ENCODE peak calls at places on chromosome 1, in nine cellular contexts. O, Y, N, D, U, P, Z, B and F are unnamed samples. For H3K9me3, the result is how much of the 10 kb centered on the place peaks cover.

GRCh38 chr1:188904201-188904600 is 1573.5 kb downstream of the BRINP3 start:
- DNase-seq in O (no peak), Y (no peak), N (no peak), D (no peak), U (no peak), P (no peak), Z (no peak), B (no peak), F (no peak)

GRCh38 chr1:97070366-97070765 is 348.8 kb downstream of the PTBP2 start:
- DNase-seq in O (no peak), Y (no peak), N (no peak), D (no peak), U (no peak), P (no peak), Z (no peak), B (no peak), F (no peak)

GRCh38 chr1:25031966-25032667 is 102.0 kb upstream of the RUNX3 start:
- DNase-seq in O (peak), Y (no peak), N (peak), D (peak), U (no peak), P (peak), Z (peak), B (peak), F (peak)

GRCh38 chr1:195481293-195481692 is 1126.9 kb downstream of the KCNT2 start:
- DNase-seq in O (no peak), Y (no peak), N (no peak), D (no peak), U (no peak), P (no peak), Z (peak), B (no peak), F (no peak)

GRCh38 chr1:183276386-183276785 is 90.3 kb downstream of the LAMC2 start:
- DNase-seq in O (no peak), Y (no peak), N (no peak), D (no peak), U (no peak), P (no peak), Z (no peak), B (no peak), F (no peak)

GRCh38 chr1:43558346-43558841 is 27.7 kb downstream of the PTPRF start:
- DNase-seq in O (no peak), Y (no peak), N (no peak), D (no peak), U (no peak), P (no peak), Z (no peak), B (no peak), F (no peak)

GRCh38 chr1:9858293-9859035 is 34.7 kb upstream of the CLSTN1 start:
- DNase-seq in O (no peak), Y (no peak), N (no peak), D (no peak), U (no peak), P (no peak), Z (no peak), B (no peak), F (no peak)

GRCh38 chr1:116485976-116486375 is 84.8 kb downstream of the CD58 start:
- DNase-seq in O (no peak), Y (no peak), N (no peak), D (no peak), U (no peak), P (no peak), Z (no peak), B (no peak), F (no peak)

GRCh38 chr1:61434276-61434675 is 290.7 kb downstream of the TM2D1 start:
- DNase-seq in O (no peak), Y (no peak), N (no peak), D (no peak), U (no peak), P (no peak), Z (no peak), B (peak), F (no peak)

GRCh38 chr1:65026235-65026634 is 59.9 kb upstream of the JAK1 start:
- DNase-seq in O (no peak), Y (no peak), N (no peak), D (no peak), U (no peak), P (no peak), Z (no peak), B (no peak), F (no peak)

GRCh38 chr1:222370911-222371717 is 176.8 kb downstream of the HHIPL2 start:
- DNase-seq in O (no peak), Y (no peak), N (no peak), D (no peak), U (no peak), P (no peak), Z (no peak), B (no peak), F (no peak)

GRCh38 chr1:203084588-203085527 is 954 bp downstream of the MYOG start:
- DNase-seq in O (no peak), Y (no peak), N (no peak), D (peak), U (no peak), P (no peak), Z (no peak), B (no peak), F (no peak)

GRCh38 chr1:23558140-23558871 is 995 bp downstream of the ID3 start:
- DNase-seq in O (peak), Y (peak), N (no peak), D (peak), U (no peak), P (no peak), Z (peak), B (no peak), F (peak)

GRCh38 chr1:113694910-113695309 is 64.4 kb downstream of the PHTF1 start:
- DNase-seq in O (no peak), Y (no peak), N (no peak), D (no peak), U (no peak), P (no peak), Z (no peak), B (no peak), F (no peak)

GRCh38 chr1:86823821-86824500 is 90.0 kb downstream of the SELENOF start:
- DNase-seq in O (no peak), Y (no peak), N (no peak), D (no peak), U (no peak), P (no peak), Z (no peak), B (no peak), F (no peak)

GRCh38 chr1:10514490-10515235 is 39.9 kb downstream of the PEX14 start:
- DNase-seq in O (no peak), Y (peak), N (peak), D (no peak), U (no peak), P (no peak), Z (no peak), B (no peak), F (no peak)

GRCh38 chr1:238466459-238466858 is 575.7 kb upstream of the ZP4 start:
- DNase-seq in O (no peak), Y (no peak), N (no peak), D (no peak), U (no peak), P (no peak), Z (no peak), B (no peak), F (no peak)

GRCh38 chr1:179126338-179127060 is 44.6 kb downstream of the TOR3A start:
- DNase-seq in O (peak), Y (no peak), N (no peak), D (no peak), U (peak), P (no peak), Z (no peak), B (no peak), F (no peak)

GRCh38 chr1:114077188-114077587 is 76.5 kb downstream of the SYT6 start:
- DNase-seq in O (no peak), Y (no peak), N (no peak), D (no peak), U (no peak), P (no peak), Z (no peak), B (no peak), F (no peak)

GRCh38 chr1:212528501-212528900 is 80.1 kb upstream of the ATF3 start:
- DNase-seq in O (no peak), Y (no peak), N (no peak), D (no peak), U (no peak), P (no peak), Z (no peak), B (no peak), F (no peak)

GRCh38 chr1:201859424-201859823 is 29.3 kb upstream of the SHISA4 start:
- DNase-seq in O (no peak), Y (no peak), N (no peak), D (no peak), U (no peak), P (no peak), Z (no peak), B (no peak), F (no peak)

GRCh38 chr1:89670168-89670567 is 37.2 kb downstream of the LRRC8C start:
- DNase-seq in O (no peak), Y (no peak), N (peak), D (peak), U (no peak), P (peak), Z (no peak), B (no peak), F (no peak)

GRCh38 chr1:81498370-81499184 is 302.2 kb upstream of the ADGRL2 start:
- DNase-seq in O (no peak), Y (no peak), N (no peak), D (no peak), U (no peak), P (no peak), Z (no peak), B (no peak), F (no peak)

GRCh38 chr1:51316113-51316763 is 14.1 kb downstream of the TTC39A start:
- DNase-seq in O (no peak), Y (no peak), N (no peak), D (no peak), U (no peak), P (no peak), Z (no peak), B (no peak), F (no peak)

DNA sequence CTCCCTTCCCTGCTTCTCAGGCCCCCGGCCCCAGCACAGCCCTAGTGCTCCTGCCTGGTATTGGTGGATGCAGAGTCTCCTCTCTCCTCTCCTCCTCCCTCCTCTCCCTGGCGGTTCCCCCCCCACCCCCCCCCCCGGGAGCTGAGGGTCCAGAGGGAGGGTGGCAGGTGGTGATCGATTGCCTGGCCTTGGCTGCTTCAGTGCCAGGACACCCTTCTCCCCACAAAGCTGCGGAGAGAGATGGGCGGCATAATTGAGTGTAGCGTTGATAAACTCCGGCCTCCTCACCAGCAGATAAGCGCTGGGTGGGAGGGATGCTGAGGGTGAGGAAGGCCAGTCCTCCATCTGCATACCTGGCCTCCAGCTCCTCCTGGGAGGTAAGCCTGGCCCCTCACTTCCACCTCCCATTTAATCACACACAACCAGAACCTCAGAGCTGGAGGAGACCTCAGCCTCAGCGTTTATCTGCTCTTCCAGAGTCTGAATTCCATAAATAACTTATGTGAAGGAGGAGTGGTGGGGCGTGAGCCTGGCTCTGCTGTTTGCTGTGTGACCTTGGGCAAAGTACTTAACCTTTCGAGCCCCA is 60.8 kb downstream of the LRRN2 start:
- DNase-seq in O (no peak), Y (no peak), N (no peak), D (no peak), U (no peak), P (no peak), Z (peak), B (no peak), F (no peak)
- H3K9me3 ChIP-seq in O (under half), Y (under half), N (under half), D (under half), U (under half), P (under half), Z (under half), B (under half), F (under half)

DNA sequence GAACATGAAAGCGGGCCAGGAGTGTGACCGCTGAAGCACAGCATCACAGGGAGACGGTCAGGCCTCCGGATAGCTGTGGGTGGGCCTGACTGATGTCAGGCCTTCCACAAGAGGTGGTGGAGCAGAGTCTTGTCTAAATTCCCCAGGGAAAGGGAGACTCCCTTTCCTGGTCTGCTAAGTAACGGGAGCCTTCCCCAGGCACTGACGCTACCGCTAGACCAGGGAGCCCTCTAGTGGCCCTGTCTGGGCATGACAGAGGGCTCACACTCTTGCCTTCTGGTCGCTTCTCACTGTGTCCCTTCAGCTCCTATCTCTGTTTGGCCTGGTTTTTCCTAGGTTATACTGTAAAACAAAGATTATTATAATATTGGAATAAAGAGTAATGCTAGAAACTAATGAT is 36.5 kb downstream of the ZNF695 start:
- DNase-seq in O (peak), Y (no peak), N (peak), D (peak), U (no peak), P (peak), Z (no peak), B (no peak), F (no peak)
- H3K9me3 ChIP-seq in O (under half), Y (under half), N (under half), D (under half), U (under half), P (under half), Z (under half), B (under half), F (under half)

DNA sequence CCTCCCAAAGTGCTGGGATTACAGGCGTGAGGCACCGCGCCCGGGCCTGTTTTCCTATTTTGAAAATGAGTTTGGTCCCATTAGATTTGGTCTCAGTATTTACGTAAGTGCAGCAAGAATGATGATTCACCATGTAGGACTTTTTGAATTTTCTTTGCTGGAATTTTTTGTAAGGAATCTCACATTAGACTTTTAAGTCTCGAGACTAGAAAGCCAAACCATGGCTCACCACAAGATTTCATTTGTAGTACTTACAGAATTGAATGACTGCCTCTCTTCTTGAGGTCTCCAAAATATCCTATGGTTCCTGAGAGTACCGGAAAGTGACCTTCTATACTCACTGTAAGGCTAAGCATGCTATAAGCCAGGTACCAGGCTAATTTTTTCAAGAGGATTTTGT is 325 bp downstream of the OR14A2 start:
- DNase-seq in O (no peak), Y (no peak), N (no peak), D (no peak), U (no peak), P (no peak), Z (no peak), B (no peak), F (no peak)
- H3K9me3 ChIP-seq in O (under half), Y (under half), N (under half), D (under half), U (under half), P (under half), Z (under half), B (under half), F (under half)

DNA sequence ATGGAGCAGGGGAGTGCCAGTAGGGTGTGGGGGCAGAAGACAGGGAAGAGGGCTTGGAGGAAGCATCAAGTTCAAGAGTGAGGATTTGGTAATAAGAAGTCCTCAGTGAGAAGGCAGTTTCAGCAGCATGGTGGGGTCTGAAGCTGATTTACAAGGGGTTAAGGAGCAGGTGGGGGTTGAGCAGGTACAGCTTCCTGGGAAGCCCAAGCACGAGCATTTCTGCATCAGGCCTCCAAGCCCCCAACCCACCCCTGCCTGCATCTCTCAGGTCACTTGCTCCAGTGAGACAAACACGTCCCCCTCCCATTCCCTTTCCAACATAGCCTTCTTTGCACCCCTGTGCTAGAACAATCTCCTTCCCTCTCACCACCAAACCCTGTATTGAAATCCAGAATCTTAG is 574.7 kb downstream of the MATN1 start:
- DNase-seq in O (no peak), Y (no peak), N (no peak), D (no peak), U (no peak), P (no peak), Z (no peak), B (no peak), F (no peak)
- H3K9me3 ChIP-seq in O (under half), Y (under half), N (under half), D (under half), U (under half), P (under half), Z (under half), B (under half), F (under half)

DNA sequence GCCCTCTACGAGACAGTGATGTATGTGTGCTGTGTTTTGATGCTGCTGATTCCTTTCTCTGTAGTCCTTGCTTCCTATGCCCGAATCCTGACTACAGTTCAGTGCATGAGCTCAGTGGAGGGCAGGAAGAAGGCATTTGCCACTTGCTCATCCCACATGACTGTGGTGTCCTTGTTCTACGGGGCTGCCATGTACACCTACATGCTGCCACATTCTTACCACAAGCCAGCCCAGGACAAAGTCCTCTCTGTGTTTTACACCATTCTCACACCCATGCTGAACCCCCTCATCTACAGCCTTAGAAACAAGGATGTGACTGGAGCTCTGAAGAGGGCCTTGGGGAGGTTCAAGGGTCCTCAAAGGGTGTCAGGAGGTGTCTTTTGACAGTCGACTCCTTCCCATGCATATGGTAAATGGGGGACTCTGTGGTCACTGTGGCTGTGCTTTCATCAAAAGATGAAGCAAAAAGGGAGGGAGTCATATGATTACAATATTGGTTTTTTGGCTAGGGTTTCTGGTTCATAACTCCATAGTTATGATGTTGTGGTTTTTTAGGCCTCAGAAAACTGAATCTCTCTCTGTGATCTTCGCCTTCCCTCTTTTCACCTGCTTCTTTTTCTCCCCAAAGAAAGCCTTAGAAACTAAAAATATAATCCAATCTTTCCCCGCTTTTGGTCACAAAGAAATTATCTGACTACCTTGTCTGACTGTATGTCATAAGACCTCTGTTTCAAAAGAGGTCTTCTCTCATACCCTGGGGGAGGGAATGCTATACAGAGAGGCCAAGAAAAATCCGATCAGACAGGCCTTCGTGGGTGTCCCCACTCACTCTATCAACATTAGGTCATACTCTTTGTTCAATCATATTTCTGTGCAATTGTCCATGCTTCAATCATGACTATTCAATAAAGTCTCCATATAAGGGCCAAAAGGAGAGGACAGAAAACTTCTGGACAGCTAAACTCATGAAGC is 4.2 kb downstream of the OR2T1 start:
- DNase-seq in O (no peak), Y (no peak), N (no peak), D (no peak), U (no peak), P (no peak), Z (no peak), B (no peak), F (no peak)
- H3K9me3 ChIP-seq in O (under half), Y (under half), N (under half), D (under half), U (under half), P (under half), Z (under half), B (under half), F (under half)